ENCODE peak calls at places on chromosomes 11 and 22, in eight cellular contexts. One of them, this sample, is unnamed.

GRCh38 chr11:8063319-8063718 is 17.7 kb upstream of the TUB start:
- DNase-seq in NCI-H748 treated with DMSO at 0.1 percent for 48 hours: no peak
- DNase-seq in IMR-90: peak
- DNase-seq in T1000: no peak
- DNase-seq in dorsolateral prefrontal cortex: peak
- DNase-seq in stimulated activated CD8-positive, alpha-beta memory T cell treated with anti-CD3 and anti-CD28 coated beads, Interleukin-15, amount 100 ng/mL, for 4 hours: no peak
- DNase-seq in left ventricle myocardium superior: peak
- DNase-seq in HFF-Myc: no peak
- DNase-seq in this sample: no peak

GRCh38 chr11:67996622-67997459 is 7.1 kb downstream of the UNC93B1 start:
- DNase-seq in HFF-Myc: no peak
- DNase-seq in left ventricle myocardium superior: peak
- DNase-seq in IMR-90: no peak
- DNase-seq in stimulated activated CD8-positive, alpha-beta memory T cell treated with anti-CD3 and anti-CD28 coated beads, Interleukin-15, amount 100 ng/mL, for 4 hours: no peak
- DNase-seq in T1000: no peak
- DNase-seq in NCI-H748 treated with DMSO at 0.1 percent for 48 hours: no peak
- DNase-seq in dorsolateral prefrontal cortex: no peak
- DNase-seq in this sample: no peak

GRCh38 chr22:30144391-30144790 is 64.1 kb downstream of the HORMAD2 start:
- DNase-seq in stimulated activated CD8-positive, alpha-beta memory T cell treated with anti-CD3 and anti-CD28 coated beads, Interleukin-15, amount 100 ng/mL, for 4 hours: no peak
- DNase-seq in HFF-Myc: no peak
- DNase-seq in dorsolateral prefrontal cortex: no peak
- DNase-seq in NCI-H748 treated with DMSO at 0.1 percent for 48 hours: no peak
- DNase-seq in IMR-90: no peak
- DNase-seq in left ventricle myocardium superior: no peak
- DNase-seq in T1000: no peak
- DNase-seq in this sample: no peak

GRCh38 chr11:123547180-123547579 is 107.2 kb downstream of the SCN3B start:
- DNase-seq in left ventricle myocardium superior: no peak
- DNase-seq in T1000: no peak
- DNase-seq in NCI-H748 treated with DMSO at 0.1 percent for 48 hours: no peak
- DNase-seq in stimulated activated CD8-positive, alpha-beta memory T cell treated with anti-CD3 and anti-CD28 coated beads, Interleukin-15, amount 100 ng/mL, for 4 hours: no peak
- DNase-seq in HFF-Myc: no peak
- DNase-seq in IMR-90: no peak
- DNase-seq in dorsolateral prefrontal cortex: no peak
- DNase-seq in this sample: no peak

GRCh38 chr11:68584097-68584496 is 100.2 kb upstream of the GAL start:
- DNase-seq in stimulated activated CD8-positive, alpha-beta memory T cell treated with anti-CD3 and anti-CD28 coated beads, Interleukin-15, amount 100 ng/mL, for 4 hours: peak
- DNase-seq in NCI-H748 treated with DMSO at 0.1 percent for 48 hours: no peak
- DNase-seq in T1000: no peak
- DNase-seq in left ventricle myocardium superior: peak
- DNase-seq in HFF-Myc: peak
- DNase-seq in IMR-90: peak
- DNase-seq in dorsolateral prefrontal cortex: peak
- DNase-seq in this sample: no peak

GRCh38 chr11:4083198-4083597 is 11.4 kb upstream of the RRM1 start:
- DNase-seq in stimulated activated CD8-positive, alpha-beta memory T cell treated with anti-CD3 and anti-CD28 coated beads, Interleukin-15, amount 100 ng/mL, for 4 hours: no peak
- DNase-seq in NCI-H748 treated with DMSO at 0.1 percent for 48 hours: no peak
- DNase-seq in IMR-90: no peak
- DNase-seq in dorsolateral prefrontal cortex: no peak
- DNase-seq in T1000: no peak
- DNase-seq in left ventricle myocardium superior: no peak
- DNase-seq in HFF-Myc: no peak
- DNase-seq in this sample: no peak

GRCh38 chr11:25910090-25910489 is 421.8 kb upstream of the ANO3 start:
- DNase-seq in T1000: no peak
- DNase-seq in HFF-Myc: no peak
- DNase-seq in IMR-90: no peak
- DNase-seq in dorsolateral prefrontal cortex: no peak
- DNase-seq in stimulated activated CD8-positive, alpha-beta memory T cell treated with anti-CD3 and anti-CD28 coated beads, Interleukin-15, amount 100 ng/mL, for 4 hours: no peak
- DNase-seq in left ventricle myocardium superior: no peak
- DNase-seq in NCI-H748 treated with DMSO at 0.1 percent for 48 hours: peak
- DNase-seq in this sample: no peak

GRCh38 chr11:56852131-56852530 is 103.6 kb upstream of the OR9G4 start:
- DNase-seq in dorsolateral prefrontal cortex: no peak
- DNase-seq in left ventricle myocardium superior: no peak
- DNase-seq in IMR-90: no peak
- DNase-seq in stimulated activated CD8-positive, alpha-beta memory T cell treated with anti-CD3 and anti-CD28 coated beads, Interleukin-15, amount 100 ng/mL, for 4 hours: no peak
- DNase-seq in NCI-H748 treated with DMSO at 0.1 percent for 48 hours: no peak
- DNase-seq in HFF-Myc: no peak
- DNase-seq in T1000: no peak
- DNase-seq in this sample: no peak

GRCh38 chr22:42203609-42204008 is 66.8 kb downstream of the TCF20 start:
- DNase-seq in left ventricle myocardium superior: no peak
- DNase-seq in IMR-90: no peak
- DNase-seq in NCI-H748 treated with DMSO at 0.1 percent for 48 hours: no peak
- DNase-seq in T1000: no peak
- DNase-seq in dorsolateral prefrontal cortex: no peak
- DNase-seq in HFF-Myc: no peak
- DNase-seq in stimulated activated CD8-positive, alpha-beta memory T cell treated with anti-CD3 and anti-CD28 coated beads, Interleukin-15, amount 100 ng/mL, for 4 hours: no peak
- DNase-seq in this sample: no peak

GRCh38 chr11:115895594-115895993 is 391.4 kb upstream of the CADM1 start:
- DNase-seq in dorsolateral prefrontal cortex: no peak
- DNase-seq in NCI-H748 treated with DMSO at 0.1 percent for 48 hours: no peak
- DNase-seq in IMR-90: no peak
- DNase-seq in T1000: no peak
- DNase-seq in HFF-Myc: no peak
- DNase-seq in stimulated activated CD8-positive, alpha-beta memory T cell treated with anti-CD3 and anti-CD28 coated beads, Interleukin-15, amount 100 ng/mL, for 4 hours: no peak
- DNase-seq in left ventricle myocardium superior: no peak
- DNase-seq in this sample: no peak

GRCh38 chr11:128734439-128735224 is 40.8 kb downstream of the FLI1 start:
- DNase-seq in dorsolateral prefrontal cortex: peak
- DNase-seq in IMR-90: no peak
- DNase-seq in left ventricle myocardium superior: peak
- DNase-seq in HFF-Myc: no peak
- DNase-seq in NCI-H748 treated with DMSO at 0.1 percent for 48 hours: no peak
- DNase-seq in stimulated activated CD8-positive, alpha-beta memory T cell treated with anti-CD3 and anti-CD28 coated beads, Interleukin-15, amount 100 ng/mL, for 4 hours: no peak
- DNase-seq in T1000: no peak
- DNase-seq in this sample: no peak

GRCh38 chr11:1908579-1908978 is 10.9 kb upstream of the TNNT3 start:
- DNase-seq in stimulated activated CD8-positive, alpha-beta memory T cell treated with anti-CD3 and anti-CD28 coated beads, Interleukin-15, amount 100 ng/mL, for 4 hours: no peak
- DNase-seq in NCI-H748 treated with DMSO at 0.1 percent for 48 hours: no peak
- DNase-seq in HFF-Myc: no peak
- DNase-seq in dorsolateral prefrontal cortex: no peak
- DNase-seq in T1000: no peak
- DNase-seq in left ventricle myocardium superior: no peak
- DNase-seq in IMR-90: no peak
- DNase-seq in this sample: no peak

GRCh38 chr11:76674517-76675400 is 4.2 kb upstream of the LRRC32 start:
- DNase-seq in T1000: no peak
- DNase-seq in left ventricle myocardium superior: no peak
- DNase-seq in stimulated activated CD8-positive, alpha-beta memory T cell treated with anti-CD3 and anti-CD28 coated beads, Interleukin-15, amount 100 ng/mL, for 4 hours: no peak
- DNase-seq in NCI-H748 treated with DMSO at 0.1 percent for 48 hours: no peak
- DNase-seq in dorsolateral prefrontal cortex: no peak
- DNase-seq in HFF-Myc: no peak
- DNase-seq in IMR-90: no peak
- DNase-seq in this sample: no peak

This sample was measured in right lobe of liver.